ENCODE peak calls at places on chromosomes 11 and 22, in eight cellular contexts. B is stomach, H is testis, O is HepG2, A is IMR-90, E is uterus, M is A549, J is tibial nerve. Q is an unnamed sample.

GRCh38 chr22:27308513-27308912 is 493.0 kb downstream of the MN1 start:
- DNase-seq in B (no peak), H (no peak), O (no peak), A (no peak), E (no peak), M (no peak), J (no peak), Q (no peak)

GRCh38 chr11:94400839-94401772 is at the start of gene GPR83:
- DNase-seq in B (no peak), H (peak; percentile 18), O (no peak), A (peak; percentile 12), E (no peak), M (peak; percentile 9), J (no peak), Q (no peak)

GRCh38 chr11:130024356-130024755 is 21.7 kb upstream of the PRDM10 start:
- DNase-seq in B (no peak), H (no peak), O (no peak), A (no peak), E (no peak), M (no peak), J (no peak), Q (no peak)

GRCh38 chr11:90197377-90197776 is 25.5 kb downstream of the CHORDC1 start:
- DNase-seq in B (no peak), H (no peak), O (no peak), A (no peak), E (no peak), M (no peak), J (no peak), Q (no peak)

GRCh38 chr11:78654866-78655265 is 80.2 kb upstream of the NARS2 start:
- DNase-seq in B (no peak), H (no peak), O (no peak), A (no peak), E (no peak), M (no peak), J (no peak), Q (no peak)

GRCh38 chr11:33257160-33257896 is at the start of gene HIPK3:
- DNase-seq in B (peak; percentile 85), H (peak; percentile 87), O (peak; percentile 41), A (peak; percentile 68), E (peak; percentile 78), M (peak; percentile 79), J (peak; percentile 59), Q (peak; percentile 82)

GRCh38 chr11:372809-373715 is 3.8 kb downstream of the B4GALNT4 start:
- DNase-seq in B (no peak), H (no peak), O (no peak), A (no peak), E (no peak), M (no peak), J (no peak), Q (no peak)

GRCh38 chr11:65493367-65494176 is 5.3 kb upstream of the MALAT1 start:
- DNase-seq in B (peak; percentile 88), H (no peak), O (peak; percentile 80), A (peak; percentile 97), E (peak; percentile 86), M (peak; percentile 95), J (peak; percentile 74), Q (no peak)

GRCh38 chr11:36567684-36568083 is at the start of gene RAG1:
- DNase-seq in B (no peak), H (no peak), O (no peak), A (no peak), E (no peak), M (no peak), J (no peak), Q (no peak)

GRCh38 chr11:22685111-22685510 is 18.7 kb downstream of the GAS2 start:
- DNase-seq in B (no peak), H (no peak), O (no peak), A (no peak), E (no peak), M (no peak), J (no peak), Q (no peak)

GRCh38 chr11:129489254-129489653 is 113.6 kb downstream of the BARX2 start:
- DNase-seq in B (no peak), H (no peak), O (no peak), A (no peak), E (no peak), M (no peak), J (no peak), Q (no peak)

GRCh38 chr11:70628881-70629844 is 230.8 kb downstream of the CTTN start:
- DNase-seq in B (peak; percentile 51), H (peak; percentile 73), O (no peak), A (no peak), E (peak; percentile 18), M (no peak), J (peak; percentile 26), Q (no peak)

GRCh38 chr11:73314121-73314948 is 6.3 kb downstream of the ARHGEF17 start:
- DNase-seq in B (no peak), H (no peak), O (peak; percentile 95), A (peak; percentile 72), E (peak; percentile 60), M (peak; percentile 30), J (no peak), Q (no peak)
- TF ChIP-seq POLR2A in B (no peak), H (no peak), O (peak; percentile 37), A (no peak), E (no peak), M (no peak), J (no peak), Q (no peak)

GRCh38 chr22:35619336-35620094 is 2.4 kb upstream of the MB start:
- DNase-seq in B (no peak), H (no peak), O (no peak), A (no peak), E (no peak), M (no peak), J (no peak), Q (no peak)
- H3K4me3 ChIP-seq in B (no peak overlapping the region), H (no peak overlapping the region), O (no peak overlapping the region), A (no peak overlapping the region), E (no peak overlapping the region), M (no peak overlapping the region), J (no peak overlapping the region), Q (no peak overlapping the region)

DNA sequence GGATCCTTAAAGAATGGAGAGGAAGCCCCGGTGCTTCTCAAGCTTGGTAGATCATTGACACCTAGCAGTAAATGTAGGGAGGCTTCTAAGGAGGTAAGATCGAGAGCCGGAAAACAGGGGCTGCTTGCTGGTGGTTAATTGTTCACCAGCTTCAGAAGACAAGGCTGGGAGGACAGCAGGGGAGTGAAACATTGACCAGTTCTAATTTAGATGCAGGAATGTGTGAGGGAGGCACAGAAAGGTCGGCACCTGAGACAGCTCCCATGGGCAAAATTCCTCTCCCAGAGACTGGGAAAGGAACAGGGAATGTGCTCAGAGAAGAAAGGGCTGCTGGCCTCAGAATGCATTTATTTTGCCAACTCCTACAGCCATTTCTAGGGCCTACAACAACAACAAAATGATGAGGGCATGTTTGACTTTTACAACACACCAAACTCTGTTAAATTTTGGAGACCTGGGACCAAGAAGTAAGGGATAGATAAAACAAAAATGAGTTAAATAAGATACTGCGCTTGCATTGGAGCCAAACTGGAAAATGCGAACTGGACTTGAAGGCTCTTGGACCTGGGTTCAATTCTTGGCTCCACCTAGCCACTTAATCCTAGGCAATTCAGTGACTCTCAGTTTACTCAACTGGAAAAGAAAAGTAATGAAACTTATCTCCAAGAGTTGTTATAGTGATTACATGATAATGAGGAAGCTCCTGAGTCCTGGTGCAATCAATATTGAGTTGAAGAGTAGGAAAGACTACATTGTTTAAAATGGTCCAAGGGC is 31.0 kb downstream of the FZD4 start:
- DNase-seq in B (no peak), H (no peak), O (peak; percentile 72), A (no peak), E (no peak), M (no peak), J (no peak), Q (no peak)
- TF ChIP-seq POLR2A in B (no peak), H (no peak), O (no peak), A (no peak), E (no peak), M (no peak), J (no peak), Q (no peak)

GRCh38 chr11:45843158-45843924 is 3.9 kb upstream of the CRY2 start:
- DNase-seq in B (peak; percentile 96), H (peak; percentile 95), O (peak; percentile 93), A (peak; percentile 83), E (peak; percentile 93), M (peak; percentile 91), J (peak; percentile 95), Q (peak; percentile 93)
- H3K4me3 ChIP-seq in B (no peak overlapping the region), H (peak overlapping the region; percentile 1), O (no peak overlapping the region), A (no peak overlapping the region), E (no peak overlapping the region), M (peak overlapping the region; percentile 32), J (no peak overlapping the region), Q (peak overlapping the region; percentile 39)

GRCh38 chr11:14254533-14255530 is 104.2 kb downstream of the RRAS2 start:
- DNase-seq in B (no peak), H (no peak), O (no peak), A (no peak), E (no peak), M (no peak), J (no peak), Q (no peak)

GRCh38 chr11:14259186-14259784 is 99.7 kb downstream of the RRAS2 start:
- DNase-seq in B (no peak), H (no peak), O (no peak), A (no peak), E (no peak), M (no peak), J (no peak), Q (no peak)

GRCh38 chr11:14261094-14261493 is 97.9 kb downstream of the RRAS2 start:
- DNase-seq in B (no peak), H (no peak), O (no peak), A (no peak), E (no peak), M (no peak), J (no peak), Q (no peak)

GRCh38 chr11:14259870-14260269 is 99.1 kb downstream of the RRAS2 start:
- DNase-seq in B (no peak), H (no peak), O (no peak), A (no peak), E (no peak), M (no peak), J (no peak), Q (no peak)

GRCh38 chr11:14258177-14258935 is 100.6 kb downstream of the RRAS2 start:
- DNase-seq in B (no peak), H (no peak), O (peak; percentile 65), A (peak; percentile 75), E (no peak), M (peak; percentile 74), J (no peak), Q (no peak)
- TF ChIP-seq POLR2A in B (no peak), H (no peak), O (no peak), A (peak; percentile 23), E (no peak), M (no peak), J (no peak), Q (no peak)

GRCh38 chr11:75655619-75656018 is 13.2 kb downstream of the MAP6 start:
- DNase-seq in B (no peak), H (no peak), O (no peak), A (peak; percentile 55), E (no peak), M (no peak), J (no peak), Q (no peak)
- H3K4me3 ChIP-seq in B (no peak overlapping the region), H (no peak overlapping the region), O (no peak overlapping the region), A (no peak overlapping the region), E (no peak overlapping the region), M (no peak overlapping the region), J (no peak overlapping the region), Q (no peak overlapping the region)